ENCODE peak calls at places on chromosomes 2 and 18, in eight cellular contexts. M is ovary, R is GM12891, P is uterus, O is suprapubic skin, N is adrenal gland, I is right lobe of liver, W is NB4. G is an unnamed sample.

GRCh38 chr2:90077948-90078347 is 1386.5 kb downstream of the RPIA start:
- DNase-seq in N (no peak), R (no peak), P (no peak), M (no peak), W (no peak), I (no peak), O (no peak), G (no peak)

GRCh38 chr18:39555511-39555910 is 1989.9 kb upstream of the CELF4 start:
- DNase-seq in M (no peak), P (no peak), I (no peak), W (no peak), R (no peak), N (no peak), O (no peak), G (no peak)

GRCh38 chr2:69013837-69014796 is 1.1 kb downstream of the ANTXR1 start:
- DNase-seq in I (no peak), O (no peak), N (no peak), P (peak; percentile 28), R (no peak), W (no peak), M (no peak), G (no peak)

GRCh38 chr2:105545731-105546622 is 147.1 kb upstream of the FHL2 start:
- DNase-seq in N (peak; percentile 68), R (no peak), W (peak; percentile 72), O (peak; percentile 79), M (peak; percentile 76), I (peak; percentile 66), P (peak; percentile 52), G (peak; percentile 86)

GRCh38 chr2:5520352-5520996 is 171.7 kb upstream of the SOX11 start:
- DNase-seq in I (no peak), O (no peak), N (no peak), R (no peak), P (peak; percentile 16), M (no peak), W (no peak), G (no peak)

GRCh38 chr2:196983934-196984333 is 57.4 kb upstream of the PGAP1 start:
- DNase-seq in N (no peak), M (no peak), O (no peak), W (peak; percentile 91), R (no peak), I (no peak), P (no peak), G (no peak)

GRCh38 chr18:36427369-36427768 is 129.9 kb downstream of the FHOD3 start:
- DNase-seq in O (no peak), W (no peak), I (no peak), N (no peak), R (no peak), M (no peak), P (no peak), G (no peak)

GRCh38 chr18:57889841-57890240 is 86.7 kb upstream of the ATP8B1 start:
- DNase-seq in W (no peak), I (no peak), R (no peak), P (no peak), M (no peak), O (no peak), N (no peak), G (no peak)

GRCh38 chr18:62678847-62679535 is 36.4 kb upstream of the PHLPP1 start:
- DNase-seq in R (no peak), M (no peak), W (no peak), I (no peak), P (no peak), O (no peak), N (no peak), G (no peak)

GRCh38 chr18:78974115-78974740 is 5.4 kb upstream of the SALL3 start:
- DNase-seq in I (no peak), N (no peak), M (no peak), O (no peak), P (no peak), W (no peak), R (no peak), G (peak; percentile 65)

GRCh38 chr2:11925295-11925694 is 178.9 kb downstream of the LPIN1 start:
- DNase-seq in W (no peak), O (no peak), P (no peak), N (no peak), I (no peak), M (no peak), R (no peak), G (no peak)

GRCh38 chr18:11154983-11155759 is 5.8 kb upstream of the PIEZO2 start:
- DNase-seq in P (no peak), R (no peak), M (no peak), N (no peak), O (no peak), W (no peak), I (no peak), G (no peak)

GRCh38 chr2:98882971-98883779 is 52.9 kb downstream of the CRACDL start:
- DNase-seq in R (no peak), M (no peak), W (no peak), I (no peak), O (peak; percentile 58), P (no peak), N (no peak), G (peak; percentile 63)

GRCh38 chr2:16739778-16740581 is 74.3 kb upstream of the CYRIA start:
- DNase-seq in M (no peak), O (no peak), P (no peak), R (no peak), W (no peak), N (peak; percentile 35), I (peak; percentile 87), G (no peak)

GRCh38 chr2:950627-950992 is at the start of gene SNTG2:
- DNase-seq in P (no peak), R (peak; percentile 68), I (peak; percentile 54), W (no peak), N (peak; percentile 58), M (peak; percentile 54), O (no peak), G (no peak)

GRCh38 chr18:77124452-77124922 is 8.1 kb downstream of the MBP start:
- DNase-seq in O (no peak), P (no peak), W (peak; percentile 90), I (no peak), M (no peak), R (no peak), N (no peak), G (peak; percentile 81)

GRCh38 chr2:62267687-62268086 is 71.8 kb downstream of the B3GNT2 start:
- DNase-seq in I (no peak), W (no peak), P (no peak), O (no peak), M (no peak), R (no peak), N (no peak), G (no peak)

GRCh38 chr2:49937432-49937831 is 783.1 kb upstream of the FSHR start:
- DNase-seq in N (no peak), W (no peak), M (no peak), I (no peak), P (no peak), O (no peak), R (no peak), G (no peak)

GRCh38 chr18:6219116-6219717 is 195.5 kb downstream of the L3MBTL4 start:
- DNase-seq in I (no peak), N (peak; percentile 30), R (peak; percentile 21), P (no peak), W (peak; percentile 39), M (no peak), O (no peak), G (no peak)

GRCh38 chr2:64157792-64158191 is 13.6 kb upstream of the PELI1 start:
- DNase-seq in W (no peak), N (no peak), O (no peak), P (no peak), M (no peak), R (no peak), I (no peak), G (no peak)

GRCh38 chr2:128439231-128440086 is 120.8 kb upstream of the HS6ST1 start:
- DNase-seq in P (peak; percentile 6), W (peak; percentile 36), N (peak; percentile 12), O (peak; percentile 74), R (no peak), I (peak; percentile 49), M (no peak), G (peak; percentile 12)

GRCh38 chr2:100791294-100791935 is 28.5 kb upstream of the NPAS2 start:
- DNase-seq in I (peak; percentile 73), N (peak; percentile 34), O (no peak), M (no peak), P (no peak), R (no peak), W (no peak), G (no peak)

GRCh38 chr2:24411488-24412146 is 51.3 kb upstream of the ITSN2 start:
- DNase-seq in W (no peak), R (no peak), P (no peak), M (no peak), I (no peak), O (no peak), N (no peak), G (no peak)

GRCh38 chr18:36187138-36187825 is at the start of gene MOCOS:
- DNase-seq in W (peak; percentile 9), I (peak; percentile 91), M (peak; percentile 90), O (peak; percentile 86), R (peak; percentile 79), N (peak; percentile 83), P (peak; percentile 56), G (peak; percentile 95)

DNA sequence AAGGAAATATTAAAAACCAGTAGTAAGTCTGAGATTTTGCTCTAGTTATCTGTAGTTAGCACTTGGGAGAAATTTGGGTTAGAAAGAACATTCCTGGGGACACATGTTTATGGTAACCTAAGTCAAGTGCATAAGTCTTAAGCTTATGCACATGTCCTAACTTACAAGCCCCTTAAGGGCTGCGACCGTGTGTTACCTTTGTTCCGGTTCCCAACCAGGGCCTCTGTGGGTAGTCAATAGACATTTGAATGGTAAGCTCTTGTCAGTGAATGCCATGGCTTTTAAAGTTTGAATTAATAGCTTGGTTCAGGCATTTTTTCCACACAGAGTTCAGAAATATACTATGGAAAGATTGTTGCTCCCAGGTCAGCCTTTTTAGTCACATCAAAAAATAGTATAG is 64.7 kb upstream of the CWC22 start:
- DNase-seq in R (no peak), W (no peak), M (no peak), O (no peak), I (no peak), N (no peak), P (no peak), G (no peak)
- TF ChIP-seq POLR2A in R (no peak), W (no peak), M (no peak), O (no peak), I (no peak), N (no peak), P (no peak), G (no peak)

GRCh38 chr18:9849407-9849961 is 36.3 kb upstream of the TXNDC2 start:
- DNase-seq in P (no peak), W (peak; percentile 94), I (peak; percentile 56), O (no peak), R (no peak), M (no peak), N (no peak), G (peak; percentile 90)
- TF ChIP-seq POLR2A in P (no peak), W (no peak), I (peak; percentile 25), O (no peak), R (no peak), M (no peak), N (no peak), G (no peak)

GRCh38 chr18:7497081-7497480 is 70.0 kb upstream of the PTPRM start:
- DNase-seq in W (no peak), I (no peak), R (no peak), O (no peak), N (no peak), P (no peak), M (no peak), G (no peak)
- TF ChIP-seq POLR2A in W (no peak), I (no peak), R (no peak), O (no peak), N (no peak), P (no peak), M (no peak), G (no peak)

GRCh38 chr2:85547859-85548607 is 9.1 kb downstream of the MAT2A start:
- DNase-seq in M (no peak), N (no peak), O (no peak), R (no peak), P (no peak), W (peak; percentile 27), I (no peak), G (peak; percentile 32)
- TF ChIP-seq POLR2A in M (no peak), N (no peak), O (no peak), R (no peak), P (no peak), W (no peak), I (peak; percentile 40), G (no peak)

G was measured in lower leg skin.